ENCODE peak calls at places on chromosomes 3 and 15, in six cellular contexts. N is NCI-H1105, P is NCI-H460, F is tibial artery, A is nucleus accumbens, U is HuH-7. M is an unnamed sample.

GRCh38 chr15:90914240-90915080 is 11.4 kb downstream of the MAN2A2 start:
- DNase-seq in N (no peak), P (no peak), F (no peak), A (no peak), U (no peak), M (no peak)

GRCh38 chr3:88321696-88322095 is 171.9 kb downstream of the C3orf38 start:
- DNase-seq in N (no peak), P (no peak), F (no peak), A (no peak), U (no peak), M (peak; percentile 20)

GRCh38 chr15:41854443-41854842 is 15.8 kb downstream of the PLA2G4B start:
- DNase-seq in N (no peak), P (no peak), F (no peak), A (no peak), U (no peak), M (no peak)

GRCh38 chr15:95995375-95996168 is 334.9 kb upstream of the NR2F2 start:
- DNase-seq in N (no peak), P (no peak), F (no peak), A (no peak), U (no peak), M (no peak)

GRCh38 chr15:74302821-74303359 is 64.6 kb downstream of the CYP11A1 start:
- DNase-seq in N (no peak), P (no peak), F (no peak), A (peak; percentile 5), U (peak; percentile 79), M (peak; percentile 58)

GRCh38 chr3:79354179-79354688 is 413.6 kb downstream of the ROBO1 start:
- DNase-seq in N (no peak), P (no peak), F (no peak), A (no peak), U (no peak), M (no peak)

GRCh38 chr3:137039570-137039969 is 81.8 kb downstream of the IL20RB start:
- DNase-seq in N (no peak), P (no peak), F (no peak), A (no peak), U (no peak), M (no peak)

GRCh38 chr3:89649431-89649830 is 542.0 kb downstream of the EPHA3 start:
- DNase-seq in N (no peak), P (no peak), F (no peak), A (no peak), U (no peak), M (no peak)

GRCh38 chr3:13188975-13189374 is 115.7 kb upstream of the IQSEC1 start:
- DNase-seq in N (no peak), P (no peak), F (no peak), A (no peak), U (no peak), M (no peak)

GRCh38 chr15:39054128-39054732 is 489.6 kb upstream of the RASGRP1 start:
- DNase-seq in N (no peak), P (no peak), F (no peak), A (no peak), U (no peak), M (no peak)

M was measured in HTR-8/SVneo.